ENCODE peak calls at places on chromosome 21, in five cellular contexts. E is pons; L is CD8-positive, alpha-beta memory T cell; I is upper lobe of right lung; J is cardiac fibroblast. P is an unnamed sample.

GRCh38 chr21:25911730-25912401 is 177.1 kb downstream of the GABPA start:
- DNase-seq in E (peak; percentile 78), L (no peak), I (no peak), J (no peak), P (peak; percentile 70)

GRCh38 chr21:17585875-17586450 is 26.7 kb downstream of the BTG3 start:
- DNase-seq in E (peak; percentile 85), L (no peak), I (no peak), J (peak; percentile 76), P (peak; percentile 72)

GRCh38 chr21:44996501-44996921 is 56.7 kb downstream of the SLX9 start:
- DNase-seq in E (no peak), L (no peak), I (no peak), J (no peak), P (no peak)

GRCh38 chr21:45112371-45112770 is 38.0 kb downstream of the ADARB1 start:
- DNase-seq in E (no peak), L (no peak), I (no peak), J (no peak), P (no peak)

GRCh38 chr21:28776251-28776650 is 216.4 kb downstream of the LTN1 start:
- DNase-seq in E (no peak), L (no peak), I (no peak), J (peak; percentile 59), P (no peak)

GRCh38 chr21:26966360-26966977 is 419 bp downstream of the ADAMTS5 start:
- DNase-seq in E (no peak), L (no peak), I (no peak), J (peak; percentile 24), P (no peak)

GRCh38 chr21:43329361-43330269 is 97.3 kb downstream of the SIK1 start:
- DNase-seq in E (no peak), L (no peak), I (no peak), J (no peak), P (no peak)

GRCh38 chr21:35019631-35020032 is 29.5 kb downstream of the RUNX1 start:
- DNase-seq in E (no peak), L (no peak), I (no peak), J (no peak), P (no peak)

GRCh38 chr21:36388835-36389234 is 3.6 kb downstream of the CHAF1B start:
- DNase-seq in E (peak; percentile 43), L (no peak), I (no peak), J (peak; percentile 43), P (peak; percentile 10)

GRCh38 chr21:41769933-41770332 is 3.1 kb upstream of the RIPK4 start:
- DNase-seq in E (no peak), L (no peak), I (no peak), J (no peak), P (no peak)

GRCh38 chr21:35179990-35180557 is 131.0 kb upstream of the RUNX1 start:
- DNase-seq in E (no peak), L (no peak), I (no peak), J (peak; percentile 61), P (no peak)

GRCh38 chr21:42381347-42381984 is 14.4 kb downstream of the TMPRSS3 start:
- DNase-seq in E (peak; percentile 3), L (peak; percentile 75), I (no peak), J (peak; percentile 58), P (peak; percentile 68)

GRCh38 chr21:45550552-45551210 is 8.4 kb upstream of the SLC19A1 start:
- DNase-seq in E (peak; percentile 83), L (peak; percentile 45), I (peak; percentile 67), J (no peak), P (peak; percentile 14)

GRCh38 chr21:21232320-21232719 is 234.1 kb downstream of the NCAM2 start:
- DNase-seq in E (peak; percentile 83), L (no peak), I (no peak), J (peak; percentile 79), P (peak; percentile 0)

GRCh38 chr21:37119421-37120218 is 46.6 kb downstream of the TTC3 start:
- DNase-seq in E (no peak), L (no peak), I (no peak), J (no peak), P (no peak)

GRCh38 chr21:42113926-42114409 is 42.9 kb downstream of the UMODL1 start:
- DNase-seq in E (peak; percentile 43), L (no peak), I (no peak), J (no peak), P (no peak)

P was measured in dermis blood vessel endothelial cell.